ENCODE peak calls at places on chromosomes 16 and 17, in six cellular contexts. One of them, this sample, is unnamed.

GRCh38 chr16:19911204-19911603 is 26.6 kb upstream of the GPRC5B start:
- DNase-seq in IMR-90: no peak
- DNase-seq in mesenchymal stem cell: no peak
- DNase-seq in neuronal stem cell: no peak
- DNase-seq in H9: no peak
- DNase-seq in H1: no peak
- DNase-seq in this sample: no peak

GRCh38 chr17:57284984-57285646 is 28.8 kb downstream of the MSI2 start:
- DNase-seq in IMR-90: no peak
- DNase-seq in mesenchymal stem cell: no peak
- DNase-seq in neuronal stem cell: peak
- DNase-seq in H9: no peak
- DNase-seq in H1: no peak
- DNase-seq in this sample: no peak

GRCh38 chr17:76957600-76958464 is 89.6 kb downstream of the MGAT5B start:
- DNase-seq in IMR-90: peak
- DNase-seq in mesenchymal stem cell: no peak
- DNase-seq in neuronal stem cell: no peak
- DNase-seq in H9: peak
- DNase-seq in H1: no peak
- DNase-seq in this sample: no peak

GRCh38 chr17:75842963-75843576 is 1.1 kb downstream of the UNC13D start:
- DNase-seq in IMR-90: no peak
- DNase-seq in mesenchymal stem cell: no peak
- DNase-seq in neuronal stem cell: no peak
- DNase-seq in H9: peak
- DNase-seq in H1: no peak
- DNase-seq in this sample: no peak

GRCh38 chr17:17959520-17960361 is 12.5 kb downstream of the TOM1L2 start:
- DNase-seq in IMR-90: peak
- DNase-seq in mesenchymal stem cell: peak
- DNase-seq in neuronal stem cell: no peak
- DNase-seq in H9: no peak
- DNase-seq in H1: no peak
- DNase-seq in this sample: no peak

GRCh38 chr16:86261379-86261778 is 248.9 kb upstream of the FOXF1 start:
- DNase-seq in IMR-90: peak
- DNase-seq in mesenchymal stem cell: peak
- DNase-seq in neuronal stem cell: no peak
- DNase-seq in H9: peak
- DNase-seq in H1: no peak
- DNase-seq in this sample: no peak

GRCh38 chr16:57191056-57191536 is 5.0 kb downstream of the RSPRY1 start:
- DNase-seq in IMR-90: peak
- DNase-seq in mesenchymal stem cell: peak
- DNase-seq in neuronal stem cell: no peak
- DNase-seq in H9: no peak
- DNase-seq in H1: no peak
- DNase-seq in this sample: no peak

GRCh38 chr16:67729636-67730248 is 10.6 kb upstream of the GFOD2 start:
- DNase-seq in IMR-90: no peak
- DNase-seq in mesenchymal stem cell: no peak
- DNase-seq in neuronal stem cell: no peak
- DNase-seq in H9: no peak
- DNase-seq in H1: no peak
- DNase-seq in this sample: no peak

GRCh38 chr16:87210949-87211348 is 106.2 kb downstream of the C16orf95 start:
- DNase-seq in IMR-90: peak
- DNase-seq in mesenchymal stem cell: no peak
- DNase-seq in neuronal stem cell: no peak
- DNase-seq in H9: no peak
- DNase-seq in H1: no peak
- DNase-seq in this sample: peak

GRCh38 chr17:80968602-80969029 is 23.0 kb upstream of the CHMP6 start:
- DNase-seq in IMR-90: peak
- DNase-seq in mesenchymal stem cell: no peak
- DNase-seq in neuronal stem cell: no peak
- DNase-seq in H9: no peak
- DNase-seq in H1: no peak
- DNase-seq in this sample: no peak

GRCh38 chr16:51276335-51276734 is 125.3 kb upstream of the SALL1 start:
- DNase-seq in IMR-90: no peak
- DNase-seq in mesenchymal stem cell: peak
- DNase-seq in neuronal stem cell: no peak
- DNase-seq in H9: no peak
- DNase-seq in H1: no peak
- DNase-seq in this sample: no peak

GRCh38 chr16:19700319-19700781 is 17.7 kb downstream of the KNOP1 start:
- DNase-seq in IMR-90: peak
- DNase-seq in mesenchymal stem cell: peak
- DNase-seq in neuronal stem cell: no peak
- DNase-seq in H9: no peak
- DNase-seq in H1: no peak
- DNase-seq in this sample: no peak

GRCh38 chr17:75144816-75145511 is 9.3 kb downstream of the JPT1 start:
- DNase-seq in IMR-90: no peak
- DNase-seq in mesenchymal stem cell: no peak
- DNase-seq in neuronal stem cell: no peak
- DNase-seq in H9: no peak
- DNase-seq in H1: no peak
- DNase-seq in this sample: no peak

GRCh38 chr16:3029499-3030127 is 5.8 kb downstream of the THOC6 start:
- DNase-seq in IMR-90: peak
- DNase-seq in mesenchymal stem cell: no peak
- DNase-seq in neuronal stem cell: no peak
- DNase-seq in H9: peak
- DNase-seq in H1: peak
- DNase-seq in this sample: peak

GRCh38 chr16:15041260-15042011 is 14.4 kb downstream of the NTAN1 start:
- DNase-seq in IMR-90: peak
- DNase-seq in mesenchymal stem cell: no peak
- DNase-seq in neuronal stem cell: no peak
- DNase-seq in H9: peak
- DNase-seq in H1: no peak
- DNase-seq in this sample: peak

GRCh38 chr17:51214920-51215319 is 44.9 kb downstream of the MBTD1 start:
- DNase-seq in IMR-90: no peak
- DNase-seq in mesenchymal stem cell: no peak
- DNase-seq in neuronal stem cell: no peak
- DNase-seq in H9: no peak
- DNase-seq in H1: no peak
- DNase-seq in this sample: peak

GRCh38 chr16:78364501-78364900 is 265.0 kb downstream of the WWOX start:
- DNase-seq in IMR-90: no peak
- DNase-seq in mesenchymal stem cell: peak
- DNase-seq in neuronal stem cell: no peak
- DNase-seq in H9: no peak
- DNase-seq in H1: no peak
- DNase-seq in this sample: no peak

GRCh38 chr17:81039854-81040758 is 5.2 kb downstream of the BAIAP2 start:
- DNase-seq in IMR-90: peak
- DNase-seq in mesenchymal stem cell: peak
- DNase-seq in neuronal stem cell: no peak
- DNase-seq in H9: no peak
- DNase-seq in H1: no peak
- DNase-seq in this sample: peak

GRCh38 chr16:30660424-30661251 is 2.4 kb downstream of the FBRS start:
- DNase-seq in IMR-90: peak
- DNase-seq in mesenchymal stem cell: peak
- DNase-seq in neuronal stem cell: no peak
- DNase-seq in H9: no peak
- DNase-seq in H1: no peak
- DNase-seq in this sample: peak

GRCh38 chr16:30659507-30660423 is 1.5 kb downstream of the FBRS start:
- DNase-seq in IMR-90: no peak
- DNase-seq in mesenchymal stem cell: peak
- DNase-seq in neuronal stem cell: no peak
- DNase-seq in H9: no peak
- DNase-seq in H1: no peak
- DNase-seq in this sample: peak

GRCh38 chr16:30656974-30657865 is 1.0 kb upstream of the FBRS start:
- DNase-seq in IMR-90: no peak
- DNase-seq in mesenchymal stem cell: peak
- DNase-seq in neuronal stem cell: no peak
- DNase-seq in H9: no peak
- DNase-seq in H1: no peak
- DNase-seq in this sample: no peak

GRCh38 chr16:30657866-30658730 is at the start of gene FBRS:
- DNase-seq in IMR-90: peak
- DNase-seq in mesenchymal stem cell: peak
- DNase-seq in neuronal stem cell: peak
- DNase-seq in H9: peak
- DNase-seq in H1: peak
- DNase-seq in this sample: peak

DNA sequence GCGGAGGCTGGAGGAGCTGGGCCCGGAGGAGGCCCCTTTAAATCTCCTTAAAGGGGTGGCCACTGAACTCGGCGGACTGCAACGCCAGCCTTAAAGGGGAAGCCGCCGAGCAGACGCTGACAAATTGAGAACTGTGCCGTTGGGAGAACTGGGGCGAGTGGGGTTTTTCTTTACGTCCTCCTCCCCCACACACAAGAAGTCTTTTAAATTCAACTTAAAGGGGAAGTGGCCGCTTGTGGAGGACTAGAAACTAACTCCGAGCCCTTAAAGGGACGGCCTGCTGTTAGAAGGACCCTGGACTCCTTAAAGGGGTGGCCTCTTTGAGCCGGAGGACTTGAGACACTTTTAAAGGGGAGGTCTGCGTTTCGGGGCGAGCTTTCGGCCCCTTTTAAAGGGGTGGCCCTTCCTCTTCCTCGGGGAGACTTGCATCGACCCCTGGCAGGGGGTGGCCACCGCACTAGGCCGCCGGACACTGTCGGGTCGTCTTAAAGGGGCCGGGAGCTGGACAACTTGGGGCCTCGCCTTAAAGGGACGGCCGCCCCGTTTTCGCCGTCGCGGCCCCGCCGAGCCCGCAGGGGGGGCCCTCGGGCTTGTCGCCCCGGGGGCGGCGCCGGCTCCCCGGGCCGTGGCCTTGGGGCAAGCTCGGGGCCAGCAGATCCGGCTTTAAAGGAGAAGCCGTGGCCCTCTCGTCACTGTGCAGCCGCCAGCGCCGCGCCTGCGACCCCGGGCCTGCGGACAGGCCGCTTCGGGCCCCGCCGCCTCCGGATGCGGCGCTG is 688 bp downstream of the FBRS start:
- DNase-seq in IMR-90: peak
- DNase-seq in mesenchymal stem cell: peak
- DNase-seq in neuronal stem cell: peak
- DNase-seq in H9: no peak
- DNase-seq in H1: peak
- DNase-seq in this sample: peak
- H3K4ac ChIP-seq in IMR-90: peak
- H3K4ac ChIP-seq in mesenchymal stem cell: peak
- H3K4ac ChIP-seq in neuronal stem cell: no peak
- H3K4ac ChIP-seq in H9: no peak
- H3K4ac ChIP-seq in H1: no peak
- H3K4ac ChIP-seq in this sample: peak

GRCh38 chr16:80084614-80085013 is 456.2 kb upstream of the DYNLRB2 start:
- DNase-seq in IMR-90: no peak
- DNase-seq in mesenchymal stem cell: peak
- DNase-seq in neuronal stem cell: peak
- DNase-seq in H9: peak
- DNase-seq in H1: peak
- DNase-seq in this sample: peak
- H2AFZ ChIP-seq in IMR-90: no peak
- H2AFZ ChIP-seq in mesenchymal stem cell: no peak
- H2AFZ ChIP-seq in neuronal stem cell: no peak
- H2AFZ ChIP-seq in H9: no peak
- H2AFZ ChIP-seq in H1: no peak
- H2AFZ ChIP-seq in this sample: no peak

GRCh38 chr17:78269893-78270490 is 38.6 kb downstream of the TMEM235 start:
- DNase-seq in IMR-90: no peak
- DNase-seq in mesenchymal stem cell: peak
- DNase-seq in neuronal stem cell: no peak
- DNase-seq in H9: peak
- DNase-seq in H1: peak
- DNase-seq in this sample: no peak
- H3K4ac ChIP-seq in IMR-90: no peak
- H3K4ac ChIP-seq in mesenchymal stem cell: peak
- H3K4ac ChIP-seq in neuronal stem cell: no peak
- H3K4ac ChIP-seq in H9: no peak
- H3K4ac ChIP-seq in H1: no peak
- H3K4ac ChIP-seq in this sample: no peak

GRCh38 chr17:3891626-3892094 is 1.2 kb downstream of the CAMKK1 start:
- DNase-seq in IMR-90: peak
- DNase-seq in mesenchymal stem cell: no peak
- DNase-seq in neuronal stem cell: no peak
- DNase-seq in H9: no peak
- DNase-seq in H1: no peak
- DNase-seq in this sample: no peak
- H2AFZ ChIP-seq in IMR-90: peak
- H2AFZ ChIP-seq in mesenchymal stem cell: peak
- H2AFZ ChIP-seq in neuronal stem cell: peak
- H2AFZ ChIP-seq in H9: no peak
- H2AFZ ChIP-seq in H1: no peak
- H2AFZ ChIP-seq in this sample: no peak